ENCODE peak calls at places on chromosomes 16 and 17, in nine cellular contexts. F, G, W, S, N, H, E, D and V are unnamed samples.

GRCh38 chr17:50097907-50098306 is 2.8 kb downstream of the PDK2 start:
- DNase-seq in F (no peak), G (no peak), W (no peak), S (no peak), N (no peak), H (no peak), E (no peak), D (no peak), V (no peak)

GRCh38 chr16:87968541-87968940 is 17.3 kb downstream of the BANP start:
- DNase-seq in F (no peak), G (no peak), W (peak; percentile 81), S (peak; percentile 75), N (no peak), H (no peak), E (no peak), D (no peak), V (no peak)

GRCh38 chr16:47311738-47312505 is 148.9 kb downstream of the ITFG1 start:
- DNase-seq in F (no peak), G (no peak), W (no peak), S (no peak), N (no peak), H (no peak), E (peak; percentile 49), D (peak; percentile 7), V (no peak)

GRCh38 chr17:7084058-7084457 is 4.0 kb upstream of the CLEC10A start:
- DNase-seq in F (no peak), G (no peak), W (peak; percentile 2), S (no peak), N (no peak), H (no peak), E (no peak), D (no peak), V (no peak)

GRCh38 chr16:70647461-70648359 is 1.4 kb downstream of the IL34 start:
- DNase-seq in F (no peak), G (no peak), W (no peak), S (no peak), N (no peak), H (no peak), E (no peak), D (no peak), V (no peak)

GRCh38 chr16:7590934-7591333 is 258.3 kb downstream of the RBFOX1 start:
- DNase-seq in F (no peak), G (no peak), W (no peak), S (no peak), N (no peak), H (no peak), E (no peak), D (peak; percentile 21), V (no peak)

GRCh38 chr17:32523017-32523680 is 36.4 kb downstream of the CDK5R1 start:
- DNase-seq in F (no peak), G (no peak), W (no peak), S (no peak), N (peak; percentile 74), H (no peak), E (peak; percentile 85), D (no peak), V (peak; percentile 76)

GRCh38 chr17:17032131-17032692 is 10.0 kb upstream of the MPRIP start:
- DNase-seq in F (peak; percentile 61), G (no peak), W (peak; percentile 94), S (no peak), N (no peak), H (no peak), E (no peak), D (peak; percentile 69), V (no peak)

GRCh38 chr16:75248142-75248535 is 3.3 kb downstream of the BCAR1 start:
- DNase-seq in F (no peak), G (no peak), W (no peak), S (no peak), N (no peak), H (no peak), E (no peak), D (no peak), V (no peak)

GRCh38 chr17:31310877-31311276 is 3.0 kb downstream of the EVI2B start:
- DNase-seq in F (no peak), G (no peak), W (no peak), S (no peak), N (peak; percentile 44), H (no peak), E (peak; percentile 81), D (no peak), V (no peak)

GRCh38 chr16:78292726-78293380 is 193.4 kb downstream of the WWOX start:
- DNase-seq in F (no peak), G (no peak), W (no peak), S (no peak), N (no peak), H (no peak), E (no peak), D (peak; percentile 37), V (no peak)

GRCh38 chr17:60354223-60354622 is 37.7 kb downstream of the USP32 start:
- DNase-seq in F (peak; percentile 64), G (no peak), W (peak; percentile 66), S (no peak), N (no peak), H (no peak), E (no peak), D (peak; percentile 8), V (no peak)

GRCh38 chr17:62790554-62790953 is 17.6 kb downstream of the MARCHF10 start:
- DNase-seq in F (no peak), G (no peak), W (peak; percentile 67), S (peak; percentile 72), N (no peak), H (no peak), E (no peak), D (no peak), V (no peak)

GRCh38 chr16:67509016-67509415 is 19.6 kb upstream of the RIPOR1 start:
- DNase-seq in F (no peak), G (no peak), W (no peak), S (no peak), N (no peak), H (peak; percentile 42), E (no peak), D (no peak), V (no peak)

GRCh38 chr17:7323731-7324437 is 5.3 kb downstream of the NEURL4 start:
- DNase-seq in F (no peak), G (peak; percentile 88), W (peak; percentile 73), S (no peak), N (peak; percentile 71), H (peak; percentile 62), E (peak; percentile 45), D (peak; percentile 49), V (peak; percentile 70)

GRCh38 chr16:58024673-58025350 is 742 bp upstream of the MMP15 start:
- DNase-seq in F (no peak), G (peak; percentile 69), W (peak; percentile 40), S (no peak), N (peak; percentile 40), H (no peak), E (no peak), D (peak; percentile 85), V (peak; percentile 33)

GRCh38 chr17:72697602-72698146 is 394.8 kb downstream of the SLC39A11 start:
- DNase-seq in F (no peak), G (no peak), W (no peak), S (no peak), N (no peak), H (no peak), E (no peak), D (peak; percentile 28), V (no peak)

GRCh38 chr17:6702567-6703215 is 10.5 kb downstream of the SLC13A5 start:
- DNase-seq in F (no peak), G (no peak), W (no peak), S (no peak), N (no peak), H (no peak), E (no peak), D (no peak), V (no peak)

GRCh38 chr17:16980813-16981731 is 9.2 kb upstream of the TNFRSF13B start:
- DNase-seq in F (no peak), G (no peak), W (peak; percentile 50), S (no peak), N (no peak), H (no peak), E (no peak), D (no peak), V (peak; percentile 42)

GRCh38 chr17:7043544-7044268 is at the start of gene SLC16A11:
- DNase-seq in F (no peak), G (peak; percentile 72), W (peak; percentile 57), S (no peak), N (no peak), H (no peak), E (no peak), D (peak; percentile 78), V (peak; percentile 49)

GRCh38 chr17:66354981-66355380 is 52.6 kb downstream of the PRKCA start:
- DNase-seq in F (no peak), G (no peak), W (peak; percentile 51), S (peak; percentile 36), N (no peak), H (no peak), E (no peak), D (no peak), V (no peak)

GRCh38 chr16:7124242-7124641 is 208.4 kb upstream of the RBFOX1 start:
- DNase-seq in F (no peak), G (no peak), W (no peak), S (no peak), N (no peak), H (no peak), E (no peak), D (no peak), V (no peak)

GRCh38 chr17:47423406-47424295 is 99.9 kb downstream of the EFCAB13 start:
- DNase-seq in F (no peak), G (peak; percentile 67), W (peak; percentile 67), S (no peak), N (no peak), H (no peak), E (no peak), D (peak; percentile 56), V (peak; percentile 25)

GRCh38 chr16:67326115-67326471 is 448 bp downstream of the KCTD19 start:
- DNase-seq in F (no peak), G (no peak), W (no peak), S (no peak), N (no peak), H (no peak), E (no peak), D (no peak), V (no peak)

GRCh38 chr17:46841561-46842379 is 9.6 kb upstream of the WNT9B start:
- DNase-seq in F (no peak), G (peak; percentile 87), W (peak; percentile 84), S (no peak), N (no peak), H (no peak), E (no peak), D (peak; percentile 57), V (peak; percentile 61)

GRCh38 chr16:27430923-27431484 is 29.0 kb downstream of the IL21R start:
- DNase-seq in F (no peak), G (no peak), W (no peak), S (no peak), N (peak; percentile 20), H (no peak), E (peak; percentile 70), D (no peak), V (no peak)

GRCh38 chr17:72646176-72646575 is 446.3 kb downstream of the SLC39A11 start:
- DNase-seq in F (no peak), G (no peak), W (no peak), S (no peak), N (no peak), H (no peak), E (no peak), D (no peak), V (no peak)

GRCh38 chr17:49117581-49118230 is 14.9 kb upstream of the B4GALNT2 start:
- DNase-seq in F (no peak), G (no peak), W (no peak), S (no peak), N (no peak), H (no peak), E (peak; percentile 6), D (no peak), V (no peak)

GRCh38 chr16:11245988-11246387 is 10.0 kb downstream of the SOCS1 start:
- DNase-seq in F (no peak), G (no peak), W (no peak), S (no peak), N (peak; percentile 62), H (no peak), E (no peak), D (no peak), V (no peak)

GRCh38 chr17:79619196-79619595 is 8.3 kb upstream of the RBFOX3 start:
- DNase-seq in F (no peak), G (peak; percentile 47), W (no peak), S (no peak), N (no peak), H (no peak), E (no peak), D (no peak), V (no peak)

GRCh38 chr16:57576429-57576870 is 34.0 kb downstream of the ADGRG5 start:
- DNase-seq in F (peak; percentile 5), G (peak; percentile 86), W (peak; percentile 86), S (peak; percentile 26), N (peak; percentile 93), H (peak; percentile 75), E (peak; percentile 80), D (peak; percentile 84), V (peak; percentile 77)